ENCODE peak calls at places on chromosomes 4 and X, in nine cellular contexts. A is right lobe of liver; U is Peyer's patch; T is mucosa of descending colon; M is heart right ventricle; L is CD8-positive, alpha-beta T cell; R is aorta; D is AG04450; G is OCI-LY7. V is an unnamed sample.
A peak's percentile ranks its signal among the peaks of the same experiment; 100 is the strongest.

GRCh38 chr4:3114377-3114776 is 39.9 kb downstream of the HTT start:
- DNase-seq in G (no peak), A (no peak), U (no peak), D (no peak), R (no peak), L (no peak), M (no peak), T (no peak), V (no peak)

GRCh38 chrX:135974279-135974856 is 580 bp upstream of the MMGT1 start:
- DNase-seq in G (peak; percentile 75), R (peak; percentile 82), M (peak; percentile 80), A (peak; percentile 86), T (peak; percentile 84), L (peak; percentile 67), D (peak; percentile 7), U (peak; percentile 84), V (peak; percentile 75)

GRCh38 chr4:161919442-161920220 is 244.2 kb downstream of the FSTL5 start:
- DNase-seq in M (no peak), D (no peak), U (no peak), A (no peak), G (no peak), L (no peak), T (no peak), R (no peak), V (no peak)

GRCh38 chr4:82509029-82509428 is 52.8 kb downstream of the TMEM150C start:
- DNase-seq in U (no peak), T (no peak), M (no peak), A (no peak), R (no peak), L (no peak), G (no peak), D (no peak), V (no peak)

GRCh38 chr4:16443504-16444088 is 217.3 kb upstream of the TAPT1 start:
- DNase-seq in L (no peak), D (peak; percentile 8), R (no peak), T (no peak), U (no peak), G (peak; percentile 43), A (no peak), M (no peak), V (no peak)

GRCh38 chr4:100188829-100189228 is 1.4 kb downstream of the DDIT4L start:
- DNase-seq in L (no peak), G (no peak), R (no peak), D (no peak), U (no peak), T (no peak), A (no peak), M (no peak), V (no peak)

GRCh38 chr4:57911203-57911602 is 801.0 kb upstream of the IGFBP7 start:
- DNase-seq in T (no peak), A (no peak), G (no peak), D (no peak), M (no peak), U (no peak), L (no peak), R (no peak), V (no peak)

GRCh38 chr4:120948382-120948781 is 25.9 kb upstream of the PRDM5 start:
- DNase-seq in L (no peak), A (no peak), M (no peak), R (no peak), T (no peak), U (no peak), D (no peak), G (no peak), V (no peak)

GRCh38 chr4:89837385-89837995 is 529 bp upstream of the SNCA start:
- DNase-seq in L (no peak), A (peak; percentile 26), G (no peak), M (peak; percentile 15), R (no peak), T (no peak), D (no peak), U (no peak), V (no peak)

DNA sequence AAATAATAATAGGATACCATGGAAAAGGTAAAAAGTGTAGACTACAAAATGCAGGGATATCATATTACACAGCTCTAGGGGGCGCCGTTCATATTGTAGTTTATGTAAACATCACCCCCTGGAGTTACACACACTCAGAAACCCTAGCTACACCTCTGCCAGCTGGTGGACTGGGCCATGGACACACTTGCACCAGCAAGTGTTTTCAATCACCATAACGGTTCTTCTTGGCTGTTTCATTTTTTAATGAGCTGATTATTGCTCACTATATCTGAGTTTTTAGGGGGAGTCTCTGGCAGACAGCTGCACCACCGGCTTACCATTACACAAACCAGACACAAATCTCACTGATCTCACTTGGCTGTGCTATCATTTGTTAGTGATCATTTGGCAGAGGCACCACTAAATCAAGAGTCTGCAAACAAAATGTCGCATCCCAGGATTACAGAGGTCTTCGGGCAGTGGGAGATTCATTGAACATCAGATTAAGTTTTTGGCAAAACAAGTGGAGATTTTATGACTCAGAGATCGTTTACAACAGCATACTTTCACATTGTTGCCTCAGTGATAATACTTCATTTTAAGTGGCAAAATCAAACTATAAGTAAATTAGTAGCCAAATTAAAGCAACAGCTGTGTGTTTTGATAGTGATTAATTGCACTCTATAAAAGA is 185.7 kb downstream of the UNC5C start:
- DNase-seq in T (no peak), G (peak; percentile 28), A (no peak), R (no peak), D (no peak), L (no peak), M (no peak), U (no peak), V (no peak)
- H3K4me3 ChIP-seq in T (no peak overlapping the region), G (no peak overlapping the region), A (no peak overlapping the region), R (no peak overlapping the region), D (no peak overlapping the region), L (no peak overlapping the region), M (no peak overlapping the region), U (no peak overlapping the region), V (no peak overlapping the region)

GRCh38 chrX:7116081-7116480 is 31.4 kb upstream of the STS start:
- DNase-seq in L (no peak), M (no peak), D (no peak), U (no peak), T (no peak), A (no peak), R (no peak), G (no peak), V (no peak)
- H3K9me3 ChIP-seq in L (no peaks in the 10 kb centered on the region), M (no peaks in the 10 kb centered on the region), D (no peaks in the 10 kb centered on the region), U (no peaks in the 10 kb centered on the region), T (no peaks in the 10 kb centered on the region), A (no peaks in the 10 kb centered on the region), R (no peaks in the 10 kb centered on the region), G (peaks cover 5% of the 10 kb centered on the region), V (no peaks in the 10 kb centered on the region)

GRCh38 chr4:183407128-183407585 is 37.3 kb upstream of the CDKN2AIP start:
- DNase-seq in D (peak; percentile 13), G (peak; percentile 83), R (peak; percentile 88), A (peak; percentile 87), T (peak; percentile 91), L (peak; percentile 90), U (peak; percentile 86), M (peak; percentile 90), V (peak; percentile 88)
- H3K4me3 ChIP-seq in D (peak overlapping the region; percentile 68), G (peak overlapping the region; percentile 59), R (no peak overlapping the region), A (peak overlapping the region; percentile 25), T (no peak overlapping the region), L (peak overlapping the region; percentile 65), U (peak overlapping the region; percentile 49), M (peak overlapping the region; percentile 28), V (peak overlapping the region; percentile 36)

GRCh38 chrX:154059729-154060245 is 37.7 kb downstream of the MECP2 start:
- DNase-seq in A (no peak), G (no peak), D (no peak), U (no peak), T (no peak), R (no peak), M (no peak), L (no peak), V (no peak)

GRCh38 chrX:154061801-154062200 is 35.7 kb downstream of the MECP2 start:
- DNase-seq in D (no peak), R (no peak), U (no peak), A (no peak), G (no peak), L (no peak), M (no peak), T (no peak), V (no peak)

GRCh38 chrX:154059231-154059630 is 38.3 kb downstream of the MECP2 start:
- DNase-seq in U (no peak), D (no peak), G (no peak), T (no peak), R (no peak), M (no peak), L (no peak), A (no peak), V (no peak)

GRCh38 chrX:154064637-154065435 is 32.7 kb downstream of the MECP2 start:
- DNase-seq in G (peak; percentile 19), L (no peak), A (no peak), M (no peak), D (no peak), T (no peak), U (no peak), R (no peak), V (no peak)

GRCh38 chrX:154063234-154063633 is 34.3 kb downstream of the MECP2 start:
- DNase-seq in G (no peak), M (no peak), U (no peak), T (no peak), R (no peak), A (no peak), D (no peak), L (no peak), V (no peak)
- H3K9me3 ChIP-seq in G (no peaks in the 10 kb centered on the region), M (no peaks in the 10 kb centered on the region), U (no peaks in the 10 kb centered on the region), T (no peaks in the 10 kb centered on the region), R (no peaks in the 10 kb centered on the region), A (no peaks in the 10 kb centered on the region), D (no peaks in the 10 kb centered on the region), L (no peaks in the 10 kb centered on the region), V (no peaks in the 10 kb centered on the region)

GRCh38 chr4:166994686-166995085 is 239.6 kb downstream of the SPOCK3 start:
- DNase-seq in T (no peak), M (no peak), A (no peak), D (no peak), R (no peak), U (no peak), G (no peak), L (no peak), V (no peak)
- H3K4me3 ChIP-seq in T (no peak overlapping the region), M (no peak overlapping the region), A (no peak overlapping the region), D (no peak overlapping the region), R (no peak overlapping the region), U (no peak overlapping the region), G (no peak overlapping the region), L (no peak overlapping the region), V (no peak overlapping the region)